ENCODE peak calls at places on chromosomes 5 and 9, in six cellular contexts. F is stomach, B is AG04449, Z is fibroblast of lung, J is body of pancreas, R is epithelial cell of esophagus. T is an unnamed sample.

GRCh38 chr5:126462239-126463014 is 39.2 kb downstream of the GRAMD2B start:
- DNase-seq in F (no peak), B (no peak), Z (no peak), J (no peak), R (peak), T (no peak)

GRCh38 chr9:137242329-137243204 is 1.5 kb downstream of the TUBB4B start:
- DNase-seq in F (no peak), B (no peak), Z (no peak), J (no peak), R (no peak), T (no peak)

GRCh38 chr5:1054799-1055775 is 46.5 kb downstream of the NKD2 start:
- DNase-seq in F (no peak), B (no peak), Z (no peak), J (no peak), R (no peak), T (no peak)

GRCh38 chr5:51225671-51226419 is 157.4 kb upstream of the ISL1 start:
- DNase-seq in F (peak), B (no peak), Z (no peak), J (peak), R (peak), T (no peak)

GRCh38 chr9:114279693-114280092 is 43.2 kb upstream of the ORM1 start:
- DNase-seq in F (no peak), B (no peak), Z (no peak), J (no peak), R (no peak), T (no peak)

GRCh38 chr9:117178596-117179111 is 236.2 kb downstream of the ASTN2 start:
- DNase-seq in F (no peak), B (no peak), Z (no peak), J (no peak), R (no peak), T (no peak)

GRCh38 chr5:81426347-81426746 is 32.4 kb upstream of the ACOT12 start:
- DNase-seq in F (no peak), B (no peak), Z (peak), J (no peak), R (no peak), T (no peak)

GRCh38 chr9:70805953-70806352 is 315.5 kb downstream of the TRPM3 start:
- DNase-seq in F (no peak), B (no peak), Z (no peak), J (no peak), R (no peak), T (no peak)

GRCh38 chr9:124812401-124813016 is 35.6 kb downstream of the OLFML2A start:
- DNase-seq in F (no peak), B (peak), Z (peak), J (no peak), R (peak), T (peak)

GRCh38 chr5:37400501-37400900 is 21.4 kb downstream of the WDR70 start:
- DNase-seq in F (no peak), B (no peak), Z (no peak), J (no peak), R (no peak), T (no peak)

GRCh38 chr9:37574996-37575395 is 1.2 kb downstream of the FBXO10 start:
- DNase-seq in F (no peak), B (no peak), Z (peak), J (no peak), R (no peak), T (no peak)

GRCh38 chr9:4494806-4495205 is 4.5 kb downstream of the SLC1A1 start:
- DNase-seq in F (no peak), B (no peak), Z (no peak), J (no peak), R (no peak), T (no peak)

GRCh38 chr5:72846483-72846882 is 30.0 kb downstream of the TNPO1 start:
- DNase-seq in F (no peak), B (no peak), Z (no peak), J (no peak), R (no peak), T (no peak)

GRCh38 chr9:126615251-126615790 is 1.6 kb downstream of the LMX1B start:
- DNase-seq in F (peak), B (no peak), Z (peak), J (no peak), R (peak), T (no peak)

GRCh38 chr5:105218018-105218417 is 1655.4 kb upstream of the NUDT12 start:
- DNase-seq in F (no peak), B (no peak), Z (no peak), J (no peak), R (no peak), T (no peak)

GRCh38 chr5:88727705-88728313 is 155.2 kb downstream of the MEF2C start:
- DNase-seq in F (no peak), B (no peak), Z (peak), J (no peak), R (peak), T (peak)

GRCh38 chr5:61467766-61468482 is 135.9 kb downstream of the ZSWIM6 start:
- DNase-seq in F (no peak), B (no peak), Z (peak), J (no peak), R (no peak), T (no peak)

GRCh38 chr5:180209137-180209581 is at the start of gene RASGEF1C:
- DNase-seq in F (peak), B (no peak), Z (peak), J (peak), R (peak), T (peak)

GRCh38 chr5:172455087-172455381 is 709 bp upstream of the SH3PXD2B start:
- DNase-seq in F (no peak), B (no peak), Z (no peak), J (no peak), R (no peak), T (no peak)

GRCh38 chr9:99299214-99300102 is 77.4 kb downstream of the SEC61B start:
- DNase-seq in F (no peak), B (peak), Z (peak), J (no peak), R (peak), T (peak)

GRCh38 chr5:38607396-38607795 is 51.0 kb upstream of the LIFR start:
- DNase-seq in F (no peak), B (peak), Z (peak), J (peak), R (no peak), T (peak)

GRCh38 chr5:167644619-167645018 is 646.8 kb upstream of the WWC1 start:
- DNase-seq in F (no peak), B (no peak), Z (peak), J (no peak), R (peak), T (no peak)

GRCh38 chr9:694499-695154 is 146.9 kb upstream of the DMRT1 start:
- DNase-seq in F (no peak), B (peak), Z (peak), J (no peak), R (peak), T (no peak)

GRCh38 chr5:34791761-34792244 is 47.2 kb upstream of the TTC23L start:
- DNase-seq in F (no peak), B (peak), Z (peak), J (no peak), R (no peak), T (no peak)

GRCh38 chr5:31196309-31196708 is 2.8 kb downstream of the CDH6 start:
- DNase-seq in F (no peak), B (no peak), Z (peak), J (no peak), R (no peak), T (no peak)

GRCh38 chr5:142222881-142223558 is 101.8 kb downstream of the SPRY4 start:
- DNase-seq in F (no peak), B (no peak), Z (no peak), J (no peak), R (no peak), T (no peak)

GRCh38 chr9:81183763-81184162 is 505.6 kb downstream of the TLE1 start:
- DNase-seq in F (no peak), B (peak), Z (peak), J (no peak), R (no peak), T (no peak)

GRCh38 chr5:114176356-114176755 is 185.5 kb upstream of the KCNN2 start:
- DNase-seq in F (no peak), B (peak), Z (peak), J (no peak), R (peak), T (no peak)

GRCh38 chr5:116553366-116553765 is 21.3 kb downstream of the SEMA6A start:
- DNase-seq in F (no peak), B (no peak), Z (no peak), J (no peak), R (no peak), T (no peak)

GRCh38 chr5:56480305-56481146 is 247.4 kb upstream of the ANKRD55 start:
- DNase-seq in F (peak), B (no peak), Z (peak), J (peak), R (peak), T (peak)

GRCh38 chr9:6708732-6709131 is 49.0 kb upstream of the KDM4C start:
- DNase-seq in F (no peak), B (no peak), Z (no peak), J (no peak), R (no peak), T (no peak)

GRCh38 chr5:90134892-90135291 is 274.7 kb downstream of the CETN3 start:
- DNase-seq in F (peak), B (no peak), Z (peak), J (no peak), R (peak), T (no peak)

GRCh38 chr9:109109962-109110325 is 9.8 kb downstream of the TMEM245 start:
- DNase-seq in F (no peak), B (no peak), Z (no peak), J (no peak), R (no peak), T (no peak)

GRCh38 chr9:136495401-136495800 is 12.6 kb upstream of the SEC16A start:
- DNase-seq in F (no peak), B (no peak), Z (no peak), J (no peak), R (no peak), T (no peak)

GRCh38 chr5:95191330-95191729 is 93.6 kb downstream of the MCTP1 start:
- DNase-seq in F (no peak), B (no peak), Z (no peak), J (no peak), R (no peak), T (no peak)

GRCh38 chr5:111914957-111915356 is 158.0 kb upstream of the NREP start:
- DNase-seq in F (no peak), B (no peak), Z (no peak), J (no peak), R (no peak), T (no peak)

GRCh38 chr5:169265888-169266287 is 35.1 kb downstream of the SLIT3 start:
- DNase-seq in F (no peak), B (no peak), Z (peak), J (no peak), R (peak), T (no peak)

DNA sequence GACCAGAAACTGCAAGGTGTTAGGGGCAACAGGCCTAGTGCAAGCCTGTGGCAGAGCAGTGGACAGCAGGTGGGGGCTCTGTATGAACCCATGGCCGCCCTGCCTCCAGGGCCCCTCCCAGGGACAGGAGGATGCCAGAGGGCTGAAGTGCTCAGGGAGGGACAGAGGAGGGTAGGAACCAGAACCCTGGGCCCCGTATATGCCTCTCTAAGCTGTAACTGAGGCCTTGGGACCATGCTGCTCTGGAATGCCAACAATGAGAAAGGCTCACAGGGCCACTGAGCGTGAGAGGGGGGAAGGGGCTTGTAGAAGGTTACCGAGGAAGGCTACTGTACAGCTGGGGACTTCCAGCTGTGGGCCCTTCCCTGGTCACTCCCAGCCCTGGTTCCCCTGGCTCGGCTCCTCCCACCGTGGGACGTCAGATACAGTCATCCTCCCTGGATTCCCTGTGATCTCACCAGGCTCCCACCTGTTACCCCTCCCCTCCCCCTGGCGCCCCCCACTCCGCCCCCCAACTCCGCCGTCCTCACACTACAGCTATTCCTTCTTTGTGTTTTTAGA is 21.1 kb downstream of the AQP7 start:
- DNase-seq in F (no peak), B (no peak), Z (no peak), J (no peak), R (no peak), T (no peak)
- TF ChIP-seq CTCF in F (no peak), B (no peak), Z (no peak), J (no peak), R (no peak), T (no peak)

GRCh38 chr9:133441571-133441970 is 18.2 kb upstream of the CACFD1 start:
- DNase-seq in F (no peak), B (no peak), Z (no peak), J (no peak), R (no peak), T (no peak)

GRCh38 chr9:133439337-133439736 is 17.2 kb downstream of the ADAMTS13 start:
- DNase-seq in F (no peak), B (no peak), Z (no peak), J (no peak), R (no peak), T (no peak)

GRCh38 chr9:133436706-133437105 is 14.5 kb downstream of the ADAMTS13 start:
- DNase-seq in F (no peak), B (no peak), Z (no peak), J (no peak), R (no peak), T (no peak)

GRCh38 chr9:133440884-133441283 is 18.7 kb downstream of the ADAMTS13 start:
- DNase-seq in F (no peak), B (no peak), Z (no peak), J (no peak), R (peak), T (no peak)

DNA sequence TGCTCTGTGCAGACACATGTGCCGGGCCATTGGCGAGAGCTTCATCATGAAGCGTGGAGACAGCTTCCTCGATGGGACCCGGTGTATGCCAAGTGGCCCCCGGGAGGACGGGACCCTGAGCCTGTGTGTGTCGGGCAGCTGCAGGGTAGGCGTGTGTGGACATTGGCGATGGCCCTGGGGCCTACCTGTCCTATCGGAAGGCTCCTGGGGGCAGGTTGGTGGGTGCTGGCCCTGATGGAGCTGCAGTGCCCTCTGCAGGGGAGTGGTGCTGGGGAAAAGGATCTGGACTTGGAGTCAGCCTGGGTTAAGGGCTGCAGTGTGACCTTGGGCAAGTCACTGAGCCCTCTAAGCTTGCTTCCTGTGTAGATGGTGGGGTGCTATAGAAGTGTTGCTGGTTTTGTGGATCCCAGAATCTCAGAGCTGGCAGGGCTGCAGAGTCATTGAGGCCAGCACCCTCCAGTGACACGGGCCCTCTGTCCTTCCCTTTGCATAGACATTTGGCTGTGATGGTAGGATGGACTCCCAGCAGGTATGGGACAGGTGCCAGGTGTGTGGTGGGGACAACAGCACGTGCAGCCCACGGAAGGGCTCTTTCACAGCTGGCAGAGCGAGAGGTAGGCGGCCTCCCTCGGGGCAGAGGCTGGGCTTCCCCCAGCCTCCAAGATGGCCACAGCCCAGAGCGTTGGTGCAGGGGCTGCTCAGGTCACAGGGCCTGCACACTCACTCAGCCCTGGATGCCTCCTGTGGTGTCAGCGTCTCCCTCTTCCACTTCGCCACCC is 15.8 kb downstream of the ADAMTS13 start:
- DNase-seq in F (no peak), B (no peak), Z (no peak), J (no peak), R (peak), T (no peak)
- TF ChIP-seq CTCF in F (no peak), B (no peak), Z (no peak), J (no peak), R (peak), T (peak)

GRCh38 chr9:111372297-111372696 is 42.3 kb upstream of the OR2K2 start:
- DNase-seq in F (no peak), B (no peak), Z (no peak), J (no peak), R (no peak), T (no peak)

GRCh38 chr9:111375817-111376564 is 46.0 kb upstream of the OR2K2 start:
- DNase-seq in F (no peak), B (no peak), Z (peak), J (no peak), R (peak), T (no peak)

GRCh38 chr9:111375062-111375461 is 45.0 kb upstream of the OR2K2 start:
- DNase-seq in F (no peak), B (no peak), Z (no peak), J (no peak), R (peak), T (no peak)
- TF ChIP-seq CTCF in F (no peak), B (no peak), Z (no peak), J (no peak), R (no peak), T (no peak)

DNA sequence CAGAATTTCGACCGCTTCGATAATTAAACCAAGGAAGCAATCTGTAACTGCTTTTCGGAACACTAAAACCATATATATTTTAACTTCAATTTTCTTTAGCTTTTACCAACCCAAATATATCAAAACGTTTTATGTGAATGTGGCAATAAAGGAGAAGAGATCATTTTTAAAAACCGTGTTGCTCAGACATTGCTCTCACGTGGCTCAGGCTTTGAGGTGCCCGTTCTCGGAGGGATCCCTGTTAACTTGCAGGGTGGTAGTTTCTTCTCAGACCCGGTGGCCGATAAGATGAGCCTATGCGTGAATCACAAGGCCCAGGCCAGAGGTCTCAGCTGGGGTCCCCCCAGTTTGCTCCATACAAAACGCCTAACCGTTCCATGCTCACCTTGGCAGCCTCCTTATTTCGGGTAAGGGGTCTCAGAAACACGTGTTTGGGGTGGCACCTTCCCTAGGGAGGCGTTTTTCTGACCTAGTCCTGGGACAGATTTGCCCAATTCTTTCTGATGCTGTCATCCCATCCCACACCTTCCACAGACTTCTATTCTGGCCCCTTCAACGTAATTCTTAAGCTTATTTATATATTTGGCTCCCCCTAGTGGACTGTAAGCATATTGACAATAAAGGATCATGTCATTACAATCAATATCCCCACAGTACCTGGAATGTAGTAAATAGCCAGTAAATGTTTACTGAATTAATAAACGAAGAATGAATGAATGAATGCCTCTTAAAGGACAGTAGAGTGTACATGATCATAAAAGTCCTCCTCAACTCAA is 48.2 kb downstream of the THBS4 start:
- DNase-seq in F (no peak), B (no peak), Z (peak), J (peak), R (peak), T (peak)
- TF ChIP-seq CTCF in F (no peak), B (peak), Z (peak), J (peak), R (peak), T (peak)

GRCh38 chr9:74205071-74205470 is 292.1 kb upstream of the RORB start:
- DNase-seq in F (no peak), B (no peak), Z (no peak), J (no peak), R (no peak), T (no peak)
- TF ChIP-seq CTCF in F (no peak), B (no peak), Z (no peak), J (no peak), R (no peak), T (no peak)

GRCh38 chr5:6714221-6715041 is 1.2 kb downstream of the TENT4A start:
- DNase-seq in F (no peak), B (no peak), Z (no peak), J (no peak), R (no peak), T (no peak)

GRCh38 chr5:6711409-6712135 is 1.7 kb upstream of the TENT4A start:
- DNase-seq in F (no peak), B (no peak), Z (no peak), J (no peak), R (no peak), T (no peak)

GRCh38 chr5:6713274-6714181 is at the start of gene TENT4A:
- DNase-seq in F (no peak), B (no peak), Z (no peak), J (peak), R (no peak), T (peak)

GRCh38 chr5:6712136-6712581 is 1.1 kb upstream of the TENT4A start:
- DNase-seq in F (peak), B (no peak), Z (peak), J (peak), R (peak), T (peak)

GRCh38 chr5:6712582-6713273 is 504 bp upstream of the TENT4A start:
- DNase-seq in F (peak), B (peak), Z (peak), J (peak), R (peak), T (peak)
- TF ChIP-seq CTCF in F (no peak), B (no peak), Z (no peak), J (no peak), R (no peak), T (no peak)

GRCh38 chr9:95182854-95183563 is 134.5 kb downstream of the FANCC start:
- DNase-seq in F (no peak), B (no peak), Z (no peak), J (peak), R (no peak), T (no peak)
- TF ChIP-seq CTCF in F (no peak), B (peak), Z (no peak), J (peak), R (peak), T (no peak)

DNA sequence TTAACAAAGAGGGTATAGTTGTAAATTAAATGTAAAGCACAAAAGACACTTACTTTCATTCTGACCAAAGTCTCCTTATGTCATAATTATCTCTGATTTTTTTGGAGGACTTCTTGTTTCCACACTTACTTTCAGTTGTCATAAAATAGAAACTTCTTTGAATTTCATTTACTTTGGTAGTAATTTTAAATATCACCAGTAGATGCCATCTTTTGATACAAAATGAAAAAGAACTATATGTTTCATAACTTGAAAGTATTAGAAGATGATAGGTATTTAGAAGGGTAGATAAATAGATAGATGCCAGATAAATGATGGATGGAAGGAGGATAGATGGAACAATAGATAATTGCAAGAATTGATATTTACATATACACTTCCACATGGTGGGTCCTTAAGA is 1865.3 kb upstream of the CDH9 start:
- DNase-seq in F (no peak), B (no peak), Z (no peak), J (no peak), R (no peak), T (no peak)
- TF ChIP-seq CTCF in F (no peak), B (no peak), Z (no peak), J (no peak), R (no peak), T (no peak)